ENCODE peak calls at places on chromosomes 3 and 15, in six cellular contexts. S is H9, V is H1, P is neuronal stem cell, K is IMR-90, Y is trophoblast cell. N is an unnamed sample.

GRCh38 chr3:120364821-120365220 is 15.7 kb upstream of the LRRC58 start:
- DNase-seq in S (no peak), V (no peak), P (no peak), K (peak), Y (peak), N (peak)

GRCh38 chr15:44087578-44088190 is 107.4 kb downstream of the FRMD5 start:
- DNase-seq in S (no peak), V (no peak), P (no peak), K (peak), Y (no peak), N (peak)

GRCh38 chr3:53195602-53196574 is 34.9 kb downstream of the PRKCD start:
- DNase-seq in S (peak), V (no peak), P (peak), K (peak), Y (peak), N (peak)

GRCh38 chr3:150455341-150455740 is 47.2 kb downstream of the TSC22D2 start:
- DNase-seq in S (no peak), V (no peak), P (no peak), K (peak), Y (no peak), N (peak)

GRCh38 chr3:131561511-131561910 is 58.7 kb upstream of the MRPL3 start:
- DNase-seq in S (no peak), V (no peak), P (peak), K (no peak), Y (no peak), N (no peak)

GRCh38 chr15:97521894-97522293 is 438.6 kb upstream of the ARRDC4 start:
- DNase-seq in S (no peak), V (no peak), P (peak), K (no peak), Y (no peak), N (peak)

GRCh38 chr3:28033059-28033784 is 208.2 kb upstream of the CMC1 start:
- DNase-seq in S (no peak), V (no peak), P (no peak), K (no peak), Y (no peak), N (no peak)

GRCh38 chr3:195870442-195870841 is 37.9 kb downstream of the TNK2 start:
- DNase-seq in S (no peak), V (no peak), P (no peak), K (no peak), Y (peak), N (no peak)

GRCh38 chr3:192467230-192468186 is 259.8 kb downstream of the FGF12 start:
- DNase-seq in S (peak), V (peak), P (peak), K (peak), Y (peak), N (peak)

GRCh38 chr15:76056931-76057330 is 2.9 kb upstream of the TMEM266 start:
- DNase-seq in S (no peak), V (no peak), P (no peak), K (no peak), Y (no peak), N (no peak)

GRCh38 chr15:27851811-27852210 is 247.3 kb downstream of the OCA2 start:
- DNase-seq in S (no peak), V (no peak), P (no peak), K (no peak), Y (no peak), N (no peak)

GRCh38 chr15:36579792-36580431 is 486 bp downstream of the CDIN1 start:
- DNase-seq in S (no peak), V (no peak), P (no peak), K (no peak), Y (no peak), N (no peak)

GRCh38 chr3:110710605-110711004 is 361.0 kb upstream of the NECTIN3 start:
- DNase-seq in S (no peak), V (no peak), P (no peak), K (no peak), Y (no peak), N (no peak)

GRCh38 chr3:13518516-13519351 is 30.2 kb upstream of the FBLN2 start:
- DNase-seq in S (no peak), V (no peak), P (no peak), K (no peak), Y (peak), N (no peak)

GRCh38 chr15:69996321-69996720 is 101.4 kb downstream of the TLE3 start:
- DNase-seq in S (no peak), V (no peak), P (no peak), K (no peak), Y (no peak), N (no peak)

DNA sequence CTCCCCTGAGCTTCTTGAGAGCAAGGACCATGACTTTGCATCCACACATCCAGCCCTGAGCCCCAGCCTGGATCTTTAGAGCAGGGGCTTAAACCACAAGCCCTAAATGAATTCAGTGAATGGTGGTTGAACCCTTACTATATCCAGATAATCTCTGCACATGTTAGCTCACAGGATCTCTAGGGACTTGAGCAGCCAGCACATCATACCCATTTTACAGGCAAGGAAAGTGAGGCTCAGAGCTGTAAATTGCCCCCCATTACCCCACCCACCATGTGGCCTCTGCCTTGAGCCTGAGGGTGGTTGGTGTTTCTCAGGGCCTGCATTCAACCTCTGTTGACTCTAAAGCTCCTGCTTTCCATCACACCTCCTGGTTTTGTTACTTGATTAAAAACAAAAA is 27.6 kb downstream of the EAF1 start:
- DNase-seq in S (no peak), V (no peak), P (no peak), K (no peak), Y (no peak), N (no peak)
- H3K14ac ChIP-seq in S (no peak), V (no peak), P (no peak), K (no peak), Y (no peak), N (no peak)

GRCh38 chr3:76991165-76991564 is 48.7 kb upstream of the ROBO2 start:
- DNase-seq in S (no peak), V (no peak), P (no peak), K (no peak), Y (no peak), N (no peak)
- H3K14ac ChIP-seq in S (no peak), V (no peak), P (no peak), K (no peak), Y (no peak), N (no peak)

DNA sequence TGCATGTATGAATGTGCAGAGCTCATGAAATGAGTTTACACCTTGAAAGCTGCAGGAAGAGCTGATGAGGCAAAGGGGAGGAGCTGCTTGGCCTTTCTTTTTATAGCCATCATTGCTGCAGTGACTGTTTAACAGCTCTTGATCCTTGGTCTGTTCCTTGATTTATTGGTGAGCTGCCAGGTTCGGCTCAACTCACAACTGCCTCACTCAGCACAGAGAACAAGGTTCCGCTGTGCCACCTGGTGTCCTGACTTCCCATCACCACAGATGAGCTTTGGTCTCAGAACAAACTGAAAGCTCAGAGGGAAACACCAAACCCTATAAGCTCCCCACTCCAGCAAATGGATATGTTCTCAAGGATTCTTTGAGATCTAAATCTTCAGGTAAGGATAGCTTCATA is 626.1 kb downstream of the MAGI1 start:
- DNase-seq in S (no peak), V (no peak), P (no peak), K (no peak), Y (no peak), N (peak)
- H3K14ac ChIP-seq in S (no peak), V (no peak), P (no peak), K (no peak), Y (no peak), N (no peak)

DNA sequence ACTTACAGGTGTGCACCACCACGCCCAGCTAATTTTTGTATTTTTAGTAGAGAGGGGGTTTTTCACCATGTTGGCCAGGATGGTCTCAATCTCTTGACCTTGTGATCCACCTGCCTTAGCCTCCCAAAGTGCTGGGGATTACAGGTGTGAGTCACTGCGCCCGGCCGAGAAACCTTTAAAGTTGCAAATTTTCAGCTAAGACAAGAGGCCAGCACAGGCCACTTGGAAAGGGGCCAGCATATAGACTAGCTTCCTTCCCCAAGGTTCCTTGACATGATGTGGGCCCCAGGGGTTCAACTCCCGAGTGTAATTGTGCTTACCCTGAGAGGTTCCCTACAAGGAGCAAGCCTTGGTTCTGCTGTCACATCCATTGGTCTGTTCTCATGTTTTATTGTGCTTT is 21.3 kb downstream of the C3orf62 start:
- DNase-seq in S (no peak), V (no peak), P (no peak), K (no peak), Y (no peak), N (no peak)
- H3K14ac ChIP-seq in S (no peak), V (no peak), P (no peak), K (no peak), Y (peak), N (no peak)

GRCh38 chr3:49662021-49662420 is 12.1 kb upstream of the APEH start:
- DNase-seq in S (no peak), V (no peak), P (no peak), K (no peak), Y (no peak), N (no peak)

GRCh38 chr3:49664300-49664699 is 9.9 kb upstream of the APEH start:
- DNase-seq in S (no peak), V (no peak), P (no peak), K (no peak), Y (no peak), N (no peak)

GRCh38 chr3:49662720-49663413 is 11.3 kb upstream of the APEH start:
- DNase-seq in S (no peak), V (no peak), P (no peak), K (no peak), Y (no peak), N (no peak)

GRCh38 chr3:49665822-49666519 is 8.2 kb upstream of the APEH start:
- DNase-seq in S (no peak), V (no peak), P (no peak), K (no peak), Y (no peak), N (no peak)

DNA sequence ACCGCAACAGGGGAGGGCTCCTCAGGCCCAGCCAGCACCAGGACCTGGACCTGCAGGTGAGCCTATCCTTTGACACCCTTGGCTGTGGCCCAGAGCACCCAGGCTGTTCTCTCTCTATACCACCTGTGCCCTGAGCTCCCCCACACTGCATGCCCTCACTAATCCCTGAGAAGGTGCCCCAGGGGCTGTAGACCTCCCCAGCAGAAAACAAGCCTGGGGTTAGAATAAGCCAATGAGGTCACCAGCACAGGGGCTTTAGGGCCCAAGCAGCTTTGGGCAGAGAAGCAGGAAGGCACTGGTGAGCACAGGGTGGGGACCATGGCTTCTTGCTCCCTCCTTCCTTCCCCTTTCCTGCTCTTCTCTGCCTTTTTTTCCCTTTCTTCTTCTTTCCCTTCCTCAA is 10.3 kb upstream of the APEH start:
- DNase-seq in S (no peak), V (no peak), P (no peak), K (no peak), Y (no peak), N (no peak)
- H3K14ac ChIP-seq in S (no peak), V (no peak), P (no peak), K (no peak), Y (no peak), N (no peak)

DNA sequence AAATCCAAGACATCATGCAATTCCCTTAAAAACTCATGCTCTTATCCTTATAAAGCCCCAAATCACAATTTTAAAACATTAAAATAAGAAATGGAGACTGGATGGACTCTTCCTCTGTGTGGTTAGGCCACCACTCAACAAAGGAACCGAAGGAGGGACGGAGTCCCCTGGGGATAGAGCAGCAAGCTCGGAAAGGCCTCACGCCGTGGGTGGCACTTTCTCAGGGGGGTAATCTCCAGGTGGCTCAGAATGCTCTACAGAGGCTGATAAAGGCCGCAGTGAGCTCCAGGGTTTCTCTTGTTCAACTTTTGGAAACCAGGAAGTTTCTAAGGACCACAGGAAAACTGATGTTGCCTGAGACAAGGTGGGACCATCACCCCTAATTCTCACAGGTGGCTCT is 23.2 kb downstream of the CCR9 start:
- DNase-seq in S (no peak), V (no peak), P (no peak), K (no peak), Y (no peak), N (no peak)
- H3K14ac ChIP-seq in S (no peak), V (no peak), P (no peak), K (no peak), Y (no peak), N (no peak)

DNA sequence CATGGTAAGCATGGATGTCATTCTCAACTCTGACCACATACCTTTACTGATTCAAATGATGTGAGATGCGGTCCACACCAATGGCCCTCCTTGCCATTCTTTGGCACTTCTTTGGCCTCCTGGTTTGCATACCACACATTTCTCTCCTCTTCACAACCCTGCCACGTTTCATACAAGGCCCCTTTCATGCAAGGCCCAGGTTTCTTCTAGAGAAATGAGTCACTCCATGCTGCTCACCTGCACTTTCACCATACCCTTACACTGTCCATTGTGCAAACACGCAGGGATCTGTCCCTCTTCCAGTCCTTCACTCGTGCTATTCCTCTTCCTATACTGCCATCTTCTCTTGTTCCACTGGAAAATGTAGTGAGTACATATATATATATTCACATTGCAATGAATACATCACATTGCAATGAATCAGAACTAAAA is 24.4 kb upstream of the SLC24A5 start:
- DNase-seq in S (no peak), V (no peak), P (no peak), K (no peak), Y (peak), N (no peak)
- H3K14ac ChIP-seq in S (no peak), V (no peak), P (no peak), K (no peak), Y (no peak), N (no peak)

GRCh38 chr15:80264031-80264430 is 12.0 kb upstream of the CTXND1 start:
- DNase-seq in S (no peak), V (no peak), P (no peak), K (peak), Y (no peak), N (peak)

GRCh38 chr15:80266113-80266512 is 14.1 kb upstream of the CTXND1 start:
- DNase-seq in S (no peak), V (no peak), P (no peak), K (no peak), Y (no peak), N (no peak)

GRCh38 chr15:80265021-80265420 is 13.0 kb upstream of the CTXND1 start:
- DNase-seq in S (no peak), V (no peak), P (no peak), K (peak), Y (no peak), N (no peak)

GRCh38 chr15:80259942-80260510 is 8.0 kb upstream of the CTXND1 start:
- DNase-seq in S (no peak), V (no peak), P (no peak), K (no peak), Y (no peak), N (no peak)

DNA sequence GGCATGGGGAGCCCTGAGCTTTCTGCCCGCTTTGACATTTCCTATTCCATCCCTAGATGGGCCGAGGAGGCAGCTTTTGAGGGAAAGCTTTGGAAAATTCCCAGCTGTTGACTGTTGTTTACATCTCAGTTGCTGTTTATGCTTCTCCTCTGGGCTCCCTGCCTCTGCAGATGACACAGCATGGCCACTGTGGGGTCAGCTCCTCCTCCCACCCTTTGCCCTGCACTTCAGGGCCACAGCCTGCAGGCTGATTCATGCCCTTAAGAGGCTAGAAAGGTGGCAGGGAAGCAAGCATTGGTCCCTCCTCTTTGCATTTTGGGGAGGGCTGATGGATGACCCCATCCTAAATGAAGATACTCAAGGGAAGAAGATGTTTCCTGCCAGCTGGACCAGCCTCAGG is 8.6 kb upstream of the CTXND1 start:
- DNase-seq in S (no peak), V (no peak), P (no peak), K (no peak), Y (no peak), N (peak)
- H3K14ac ChIP-seq in S (no peak), V (no peak), P (peak), K (no peak), Y (no peak), N (no peak)

GRCh38 chr3:66692751-66693140 is 191.9 kb upstream of the LRIG1 start:
- DNase-seq in S (no peak), V (no peak), P (no peak), K (no peak), Y (no peak), N (no peak)

GRCh38 chr3:66693461-66693912 is 192.7 kb upstream of the LRIG1 start:
- DNase-seq in S (no peak), V (no peak), P (no peak), K (peak), Y (no peak), N (no peak)

DNA sequence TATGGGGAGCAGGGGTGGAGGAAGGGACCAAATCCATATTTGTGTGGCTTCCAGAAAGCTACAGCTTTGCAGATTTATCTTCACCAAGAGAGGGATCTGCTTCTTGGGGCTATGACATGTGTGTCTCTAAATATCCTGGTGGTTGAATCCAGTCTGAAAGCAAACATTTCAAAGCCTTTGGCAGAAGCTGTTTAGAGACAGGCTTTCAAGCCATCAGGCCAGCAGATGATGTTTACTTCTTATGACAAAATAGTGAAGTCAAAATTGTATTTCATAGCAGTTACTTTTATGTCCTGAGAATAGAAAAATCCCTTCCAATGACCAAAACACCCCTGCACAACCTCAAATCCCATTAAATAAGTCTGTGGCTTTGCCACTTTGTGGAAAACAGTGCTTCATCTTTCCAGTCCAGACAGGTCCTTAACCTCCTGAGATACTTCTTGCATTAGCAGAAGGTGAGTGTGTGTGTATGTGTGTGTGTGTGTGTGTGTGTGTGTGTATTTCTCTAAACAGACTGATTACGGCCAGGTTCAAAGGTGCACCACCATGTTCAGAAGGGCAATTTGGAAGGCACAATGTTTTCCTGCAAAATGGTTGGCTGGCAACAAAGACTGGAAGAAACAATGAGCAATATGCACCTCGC is 191.4 kb upstream of the LRIG1 start:
- DNase-seq in S (no peak), V (no peak), P (no peak), K (no peak), Y (no peak), N (no peak)
- H3K14ac ChIP-seq in S (no peak), V (no peak), P (no peak), K (no peak), Y (no peak), N (no peak)